ENCODE peak calls at places on chromosomes 3 and 15, in five cellular contexts. X is mesenchymal stem cell, T is neuronal stem cell, G is mesendoderm, M is IMR-90. A is an unnamed sample.

GRCh38 chr3:131630117-131630516 is 127.3 kb upstream of the MRPL3 start:
- DNase-seq in X (no peak), T (no peak), G (peak), M (no peak), A (no peak)

GRCh38 chr3:16503191-16503776 is 10.2 kb downstream of the RFTN1 start:
- DNase-seq in X (no peak), T (no peak), G (no peak), M (no peak), A (no peak)

GRCh38 chr3:20083253-20083652 is 43.0 kb downstream of the KAT2B start:
- DNase-seq in X (no peak), T (no peak), G (no peak), M (no peak), A (no peak)

GRCh38 chr3:189748046-189748445 is 116.9 kb downstream of the TP63 start:
- DNase-seq in X (no peak), T (no peak), G (no peak), M (no peak), A (no peak)

GRCh38 chr3:136632625-136633081 is 119.5 kb downstream of the STAG1 start:
- DNase-seq in X (no peak), T (no peak), G (no peak), M (peak), A (no peak)

GRCh38 chr3:136909187-136909586 is 47.2 kb downstream of the NCK1 start:
- DNase-seq in X (no peak), T (no peak), G (no peak), M (no peak), A (no peak)

GRCh38 chr15:82551646-82552247 is 11.5 kb upstream of the RPS17 start:
- DNase-seq in X (no peak), T (no peak), G (peak), M (no peak), A (peak)

GRCh38 chr15:48352474-48353072 is 21.3 kb downstream of the DUT start:
- DNase-seq in X (peak), T (peak), G (peak), M (peak), A (peak)

GRCh38 chr3:127781411-127782001 is 40.8 kb downstream of the MGLL start:
- DNase-seq in X (peak), T (no peak), G (no peak), M (peak), A (no peak)

GRCh38 chr3:134201201-134202130 is 49.2 kb downstream of the RYK start:
- DNase-seq in X (peak), T (no peak), G (no peak), M (peak), A (no peak)

GRCh38 chr3:113628316-113628715 is 68.1 kb downstream of the USF3 start:
- DNase-seq in X (no peak), T (no peak), G (no peak), M (no peak), A (no peak)

GRCh38 chr15:74245342-74245931 is 9.3 kb downstream of the CCDC33 start:
- DNase-seq in X (no peak), T (no peak), G (peak), M (no peak), A (peak)

GRCh38 chr3:15903776-15904720 is 106.3 kb upstream of the ANKRD28 start:
- DNase-seq in X (no peak), T (no peak), G (no peak), M (no peak), A (no peak)

GRCh38 chr3:159664011-159664410 is 324.6 kb upstream of the IL12A start:
- DNase-seq in X (no peak), T (no peak), G (no peak), M (peak), A (no peak)

GRCh38 chr3:51970606-51971300 is 3.1 kb downstream of the ABHD14B start:
- DNase-seq in X (no peak), T (no peak), G (no peak), M (no peak), A (no peak)

GRCh38 chr15:83285979-83286553 is 1.6 kb upstream of the BNC1 start:
- DNase-seq in X (peak), T (no peak), G (peak), M (peak), A (no peak)

GRCh38 chr3:94716326-94717018 is 653.6 kb downstream of the NSUN3 start:
- DNase-seq in X (no peak), T (no peak), G (peak), M (no peak), A (no peak)

DNA sequence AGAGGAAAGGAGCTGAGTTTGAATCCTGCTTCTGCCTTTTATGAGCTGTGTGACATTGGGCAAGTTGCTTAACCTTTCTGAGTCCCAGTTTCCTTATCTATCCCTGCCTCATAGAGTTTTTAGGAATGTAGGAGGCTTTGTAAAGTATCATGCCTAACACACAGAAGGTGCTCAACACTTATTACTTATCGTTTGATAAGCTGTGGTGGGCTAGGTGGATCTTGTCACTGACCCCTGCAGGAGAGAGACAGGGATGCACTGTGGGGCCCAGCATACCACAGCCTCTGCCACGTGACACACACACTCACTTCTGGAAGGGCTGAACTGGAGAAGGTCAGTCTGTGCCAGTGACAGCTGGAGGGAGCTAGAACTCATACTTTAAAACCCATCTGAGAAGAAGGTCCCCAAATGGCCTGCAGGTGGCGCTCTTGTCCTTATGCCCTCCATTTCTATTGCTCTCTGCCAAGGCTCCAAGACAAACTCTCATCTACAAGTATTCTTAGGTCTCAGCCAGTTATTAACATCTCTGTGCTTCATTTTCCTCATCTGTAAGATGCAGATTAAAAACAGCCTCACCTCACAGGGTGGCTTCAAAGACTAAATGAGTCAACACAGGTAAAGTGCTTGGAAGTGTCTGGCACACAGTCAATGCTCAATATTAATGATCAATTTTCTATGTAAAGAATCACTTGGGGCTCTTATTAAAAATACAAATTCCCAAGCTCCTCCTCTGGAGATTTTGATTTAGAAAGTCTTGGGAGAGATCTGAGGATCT is 57.5 kb upstream of the HACD2 start:
- DNase-seq in X (peak), T (peak), G (peak), M (peak), A (peak)
- H2BK15ac ChIP-seq in X (no peak), T (no peak), G (no peak), M (peak), A (no peak)

GRCh38 chr15:68842958-68843357 is 22.3 kb upstream of the ANP32A start:
- DNase-seq in X (no peak), T (no peak), G (no peak), M (no peak), A (no peak)
- H2BK5ac ChIP-seq in X (no peak), T (no peak), G (no peak), M (no peak), A (no peak)

DNA sequence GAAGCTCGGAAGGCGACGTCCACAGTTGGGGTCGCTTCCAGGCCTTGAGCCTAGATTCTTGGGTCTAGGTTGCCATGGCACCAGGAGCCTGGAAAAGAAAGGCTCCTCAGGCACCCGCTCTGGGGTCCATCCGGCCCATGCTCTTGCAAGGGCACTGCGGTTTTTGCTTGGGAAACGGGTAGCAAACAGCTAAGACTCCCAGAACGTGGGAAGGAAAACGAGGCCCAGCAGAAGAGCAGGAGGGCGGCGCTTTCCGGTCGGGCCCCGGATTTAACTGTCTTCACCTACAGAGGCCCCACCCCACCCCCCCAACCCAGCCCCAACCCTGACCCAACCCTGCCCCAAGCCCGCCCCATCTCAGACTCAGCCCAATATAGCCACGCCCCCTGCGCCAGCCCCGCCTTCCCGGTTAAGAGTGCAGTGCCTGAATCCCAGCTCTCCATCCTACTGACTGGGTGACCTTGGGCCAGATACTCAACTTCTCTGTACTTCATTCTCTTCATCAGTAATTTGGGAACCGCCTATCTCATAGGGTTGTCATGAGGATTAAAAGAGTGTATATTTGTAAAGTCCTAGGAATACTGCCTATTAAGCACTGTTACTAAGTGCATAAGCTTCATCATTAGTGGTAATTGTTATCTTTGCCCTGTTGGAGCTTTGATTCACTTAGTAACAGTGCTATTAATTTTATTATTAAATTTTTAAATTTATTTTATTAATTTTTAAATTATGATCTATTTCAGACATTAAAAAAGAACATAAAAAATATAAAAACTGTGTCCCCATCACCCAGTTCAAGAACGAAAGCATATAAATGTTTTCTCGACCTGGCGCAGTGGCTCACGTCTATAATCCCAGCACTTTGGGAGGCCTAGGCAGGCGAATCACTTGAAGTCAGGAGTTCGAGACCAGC is 28.4 kb upstream of the SMAD6 start:
- DNase-seq in X (peak), T (peak), G (peak), M (no peak), A (peak)
- H2BK15ac ChIP-seq in X (no peak), T (no peak), G (no peak), M (no peak), A (no peak)

GRCh38 chr3:61789861-61790260 is 228.5 kb downstream of the PTPRG start:
- DNase-seq in X (no peak), T (no peak), G (no peak), M (no peak), A (no peak)

GRCh38 chr3:61780455-61781239 is 219.3 kb downstream of the PTPRG start:
- DNase-seq in X (no peak), T (no peak), G (no peak), M (no peak), A (no peak)

GRCh38 chr3:61788623-61789507 is 227.5 kb downstream of the PTPRG start:
- DNase-seq in X (no peak), T (no peak), G (peak), M (no peak), A (no peak)

GRCh38 chr3:61783993-61784718 is 222.8 kb downstream of the PTPRG start:
- DNase-seq in X (no peak), T (no peak), G (no peak), M (peak), A (no peak)
- H2BK5ac ChIP-seq in X (no peak), T (no peak), G (no peak), M (peak), A (no peak)

GRCh38 chr3:13365390-13366379 is 54.4 kb downstream of the NUP210 start:
- DNase-seq in X (no peak), T (no peak), G (no peak), M (no peak), A (peak)

GRCh38 chr3:13368834-13369233 is 51.3 kb downstream of the NUP210 start:
- DNase-seq in X (no peak), T (no peak), G (no peak), M (no peak), A (no peak)

GRCh38 chr3:13362551-13362950 is 57.6 kb downstream of the NUP210 start:
- DNase-seq in X (no peak), T (no peak), G (no peak), M (no peak), A (no peak)

GRCh38 chr3:13367728-13368127 is 52.4 kb downstream of the NUP210 start:
- DNase-seq in X (no peak), T (no peak), G (no peak), M (no peak), A (no peak)

GRCh38 chr3:13364602-13365271 is 55.4 kb downstream of the NUP210 start:
- DNase-seq in X (peak), T (no peak), G (peak), M (peak), A (no peak)
- H2BK15ac ChIP-seq in X (no peak), T (no peak), G (no peak), M (no peak), A (no peak)

DNA sequence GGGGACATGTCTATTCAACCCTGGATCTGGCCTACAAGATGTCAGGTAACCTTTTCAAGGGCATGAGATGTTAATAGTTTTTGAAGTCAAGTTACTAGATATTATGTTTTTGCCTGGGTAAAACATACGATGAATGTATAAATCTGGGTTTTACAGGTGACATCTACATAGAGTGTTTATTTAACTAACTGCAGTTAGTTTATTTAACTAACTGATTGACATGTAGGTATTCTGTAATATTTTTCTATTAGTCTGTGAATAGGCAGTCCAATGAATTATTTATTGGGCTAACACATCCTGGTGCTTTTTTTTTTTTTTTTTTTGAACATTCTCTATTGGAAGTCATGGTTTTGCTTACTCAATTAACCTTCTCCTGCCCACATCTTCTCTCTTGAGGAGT is 38.7 kb upstream of the TNIK start:
- DNase-seq in X (no peak), T (no peak), G (no peak), M (no peak), A (no peak)
- H2BK5ac ChIP-seq in X (no peak), T (no peak), G (no peak), M (no peak), A (no peak)

GRCh38 chr15:95557226-95558046 is 773.1 kb upstream of the NR2F2 start:
- DNase-seq in X (peak), T (no peak), G (peak), M (peak), A (no peak)

GRCh38 chr15:95559875-95560394 is 770.6 kb upstream of the NR2F2 start:
- DNase-seq in X (peak), T (no peak), G (peak), M (peak), A (no peak)

GRCh38 chr15:95556866-95557225 is 773.7 kb upstream of the NR2F2 start:
- DNase-seq in X (peak), T (no peak), G (peak), M (no peak), A (no peak)

GRCh38 chr15:95558916-95559315 is 771.6 kb upstream of the NR2F2 start:
- DNase-seq in X (no peak), T (no peak), G (no peak), M (peak), A (no peak)

GRCh38 chr15:95558131-95558530 is 772.4 kb upstream of the NR2F2 start:
- DNase-seq in X (peak), T (no peak), G (no peak), M (peak), A (no peak)
- H2BK15ac ChIP-seq in X (no peak), T (no peak), G (no peak), M (peak), A (no peak)